ENCODE peak calls at places on chromosomes 2 and 18, in five cellular contexts. F is cardiac muscle cell; X is activated CD4-positive, alpha-beta T cell treated with anti-CD3 and anti-CD28 coated beads, Interleukin-2, amount 50 U/mL, for 4 hours; G is HFF-Myc; L is NCI-H2029 treated with DMSO at 0.1 percent for 48 hours. T is an unnamed sample.

GRCh38 chr2:224847961-224848850 is 132.0 kb upstream of the CCDC195 start:
- DNase-seq in G (peak), X (no peak), L (peak), F (peak), T (peak)

GRCh38 chr2:240703417-240704341 is 12.0 kb downstream of the AQP12A start:
- DNase-seq in X (no peak), L (no peak), G (no peak), F (no peak), T (no peak)

GRCh38 chr2:220276736-220277444 is 649.5 kb downstream of the SLC4A3 start:
- DNase-seq in G (no peak), F (peak), L (no peak), X (no peak), T (no peak)

GRCh38 chr2:26355038-26355995 is 8.7 kb upstream of the ADGRF3 start:
- DNase-seq in L (no peak), X (no peak), F (peak), G (peak), T (peak)

GRCh38 chr18:45370190-45371010 is 244.9 kb upstream of the SLC14A2 start:
- DNase-seq in X (no peak), G (no peak), F (peak), L (no peak), T (no peak)

GRCh38 chr2:123768233-123768632 is 256.9 kb upstream of the CNTNAP5 start:
- DNase-seq in F (no peak), L (no peak), X (no peak), G (no peak), T (no peak)

GRCh38 chr2:128808462-128809255 is 490.0 kb upstream of the HS6ST1 start:
- DNase-seq in X (no peak), L (no peak), F (peak), G (no peak), T (no peak)

GRCh38 chr2:235217814-235218213 is 266.0 kb downstream of the SH3BP4 start:
- DNase-seq in F (peak), G (no peak), X (no peak), L (no peak), T (no peak)

GRCh38 chr2:60212174-60212945 is 341.1 kb downstream of the BCL11A start:
- DNase-seq in G (no peak), L (no peak), F (no peak), X (no peak), T (no peak)

GRCh38 chr2:158726906-158727592 is 68.1 kb upstream of the DAPL1 start:
- DNase-seq in X (no peak), G (no peak), F (no peak), L (no peak), T (no peak)

GRCh38 chr2:23460228-23460627 is 75.2 kb downstream of the KLHL29 start:
- DNase-seq in L (no peak), X (no peak), F (peak), G (no peak), T (no peak)

GRCh38 chr2:207819021-207819687 is 49.4 kb upstream of the FZD5 start:
- DNase-seq in L (no peak), G (no peak), F (no peak), X (no peak), T (no peak)

GRCh38 chr2:184602734-184603133 is 4.4 kb downstream of the ZNF804A start:
- DNase-seq in F (no peak), G (no peak), X (no peak), L (no peak), T (no peak)

GRCh38 chr2:121884515-121884915 is 129.1 kb downstream of the TSN start:
- DNase-seq in L (no peak), X (no peak), G (no peak), F (peak), T (no peak)

GRCh38 chr18:49907346-49907929 is 94.1 kb upstream of the ACAA2 start:
- DNase-seq in G (peak), F (peak), L (peak), X (no peak), T (no peak)

GRCh38 chr2:57759822-57760300 is 286.7 kb upstream of the VRK2 start:
- DNase-seq in L (peak), F (peak), X (peak), G (peak), T (peak)

GRCh38 chr2:38245114-38245641 is 131.9 kb downstream of the ATL2 start:
- DNase-seq in F (no peak), L (no peak), G (no peak), X (no peak), T (no peak)

GRCh38 chr2:240619506-240620148 is 5.7 kb upstream of the GPR35 start:
- DNase-seq in G (no peak), F (no peak), L (no peak), X (no peak), T (no peak)

GRCh38 chr2:73931531-73932500 is 5.1 kb downstream of the DGUOK start:
- DNase-seq in F (no peak), L (no peak), X (peak), G (no peak), T (no peak)

GRCh38 chr2:14261771-14262170 is 370.7 kb upstream of the LRATD1 start:
- DNase-seq in X (no peak), G (no peak), L (no peak), F (no peak), T (no peak)

GRCh38 chr2:3637311-3637675 is 20.7 kb upstream of the ALLC start:
- DNase-seq in G (no peak), X (no peak), F (no peak), L (no peak), T (no peak)

GRCh38 chr2:136765256-136765735 is at the start of gene THSD7B:
- DNase-seq in F (no peak), X (no peak), L (no peak), G (no peak), T (no peak)

GRCh38 chr2:127859712-127860085 is 1.7 kb upstream of the POLR2D start:
- DNase-seq in F (peak), L (no peak), X (peak), G (no peak), T (no peak)

GRCh38 chr2:27966466-27966865 is 75.9 kb downstream of the BABAM2 start:
- DNase-seq in X (no peak), G (no peak), L (no peak), F (peak), T (no peak)

GRCh38 chr2:64463784-64464183 is 9.8 kb downstream of the LGALSL start:
- DNase-seq in G (peak), X (no peak), F (peak), L (no peak), T (no peak)

GRCh38 chr2:216064014-216064630 is 17.5 kb downstream of the PECR start:
- DNase-seq in L (no peak), G (no peak), X (no peak), F (peak), T (no peak)

GRCh38 chr2:106982350-106982749 is 96.4 kb upstream of the ST6GAL2 start:
- DNase-seq in X (no peak), L (no peak), G (no peak), F (no peak), T (no peak)

GRCh38 chr18:41842886-41843285 is 112.1 kb upstream of the PIK3C3 start:
- DNase-seq in F (peak), L (no peak), G (no peak), X (no peak), T (no peak)

GRCh38 chr2:102826904-102827303 is 65.1 kb downstream of the TMEM182 start:
- DNase-seq in L (peak), G (peak), F (peak), X (no peak), T (no peak)

GRCh38 chr2:10234409-10235094 is 68.2 kb upstream of the HPCAL1 start:
- DNase-seq in G (no peak), F (peak), X (no peak), L (no peak), T (no peak)

GRCh38 chr18:67310826-67311225 is 205.7 kb downstream of the DSEL start:
- DNase-seq in L (no peak), X (no peak), G (no peak), F (peak), T (no peak)

GRCh38 chr2:42089340-42089925 is 41.6 kb downstream of the PKDCC start:
- DNase-seq in G (no peak), X (peak), L (no peak), F (peak), T (no peak)

GRCh38 chr2:217371681-217372297 is 511.9 kb upstream of the TNP1 start:
- DNase-seq in L (no peak), X (no peak), F (no peak), G (no peak), T (no peak)

GRCh38 chr18:2002178-2002577 is 569.1 kb downstream of the METTL4 start:
- DNase-seq in X (no peak), G (no peak), L (no peak), F (peak), T (no peak)